ENCODE peak calls at places on chromosomes 3 and 15, in four cellular contexts. M is right lobe of liver, G is stomach, D is spleen. L is an unnamed sample.

GRCh38 chr3:42499478-42499871 is 3.0 kb upstream of the VIPR1 start:
- DNase-seq in M (peak), G (peak), D (no peak), L (peak)

GRCh38 chr15:91142097-91142744 is 42.2 kb downstream of the SV2B start:
- DNase-seq in M (no peak), G (no peak), D (no peak), L (no peak)

GRCh38 chr3:186839874-186840641 is 2.5 kb upstream of the ADIPOQ start:
- DNase-seq in M (no peak), G (no peak), D (no peak), L (no peak)

GRCh38 chr3:141000027-141000663 is 51.0 kb upstream of the SPSB4 start:
- DNase-seq in M (peak), G (peak), D (no peak), L (peak)

GRCh38 chr3:175777495-175777894 is 918.4 kb downstream of the NAALADL2 start:
- DNase-seq in M (no peak), G (no peak), D (no peak), L (no peak)

GRCh38 chr3:81352867-81353266 is 408.6 kb downstream of the GBE1 start:
- DNase-seq in M (peak), G (no peak), D (no peak), L (no peak)

GRCh38 chr15:98425173-98425572 is 223.2 kb upstream of the IGF1R start:
- DNase-seq in M (no peak), G (no peak), D (no peak), L (no peak)

GRCh38 chr3:24197809-24198208 is 252.7 kb downstream of the NR1D2 start:
- DNase-seq in M (no peak), G (no peak), D (no peak), L (no peak)

GRCh38 chr15:100393008-100393407 is 51.2 kb upstream of the ADAMTS17 start:
- DNase-seq in M (no peak), G (no peak), D (no peak), L (no peak)

GRCh38 chr15:29089731-29090616 is 179.6 kb downstream of the NSMCE3 start:
- DNase-seq in M (no peak), G (no peak), D (peak), L (peak)

GRCh38 chr3:175763948-175764347 is 904.8 kb downstream of the NAALADL2 start:
- DNase-seq in M (no peak), G (no peak), D (no peak), L (no peak)

GRCh38 chr3:123766195-123767019 is 117.7 kb downstream of the MYLK start:
- DNase-seq in M (peak), G (no peak), D (no peak), L (no peak)

GRCh38 chr3:44136421-44136820 is 105.3 kb upstream of the TOPAZ1 start:
- DNase-seq in M (no peak), G (no peak), D (no peak), L (no peak)

GRCh38 chr3:119352235-119352634 is 58.1 kb downstream of the ARHGAP31 start:
- DNase-seq in M (no peak), G (no peak), D (no peak), L (no peak)

GRCh38 chr3:102069211-102069662 is 219.9 kb downstream of the NFKBIZ start:
- DNase-seq in M (no peak), G (no peak), D (no peak), L (no peak)

GRCh38 chr3:144692488-144692887 is 720.9 kb downstream of the DIPK2A start:
- DNase-seq in M (no peak), G (no peak), D (no peak), L (no peak)

GRCh38 chr3:99578339-99578970 is 59.9 kb upstream of the COL8A1 start:
- DNase-seq in M (no peak), G (no peak), D (no peak), L (no peak)

GRCh38 chr3:52277972-52278509 is 408 bp downstream of the WDR82 start:
- DNase-seq in M (no peak), G (no peak), D (peak), L (peak)

GRCh38 chr15:69160976-69161877 is 792 bp downstream of the GLCE start:
- DNase-seq in M (peak), G (peak), D (peak), L (peak)

GRCh38 chr15:49815937-49816336 is 195.1 kb downstream of the DTWD1 start:
- DNase-seq in M (no peak), G (no peak), D (no peak), L (no peak)

DNA sequence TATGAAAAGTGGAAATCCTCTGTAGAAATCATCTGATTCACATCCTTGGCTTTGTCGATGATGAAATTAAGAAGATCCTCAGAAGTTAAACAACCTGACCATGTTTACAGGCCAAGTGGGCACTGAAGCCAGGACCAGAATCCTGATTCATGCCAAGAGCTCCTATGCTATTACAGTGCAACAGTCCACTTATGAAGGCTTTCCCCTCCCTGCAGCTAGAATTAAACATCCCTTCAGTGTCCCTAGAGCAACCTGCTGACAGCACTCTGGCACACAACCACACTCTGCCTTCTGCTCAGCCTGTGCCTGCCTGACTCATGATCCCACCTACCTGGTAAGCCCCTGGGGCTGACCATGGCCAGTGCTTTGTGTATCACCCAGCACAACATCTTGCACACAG is 33.8 kb downstream of the TXNRD3 start:
- DNase-seq in M (no peak), G (no peak), D (no peak), L (no peak)
- TF ChIP-seq POLR2A in M (no peak), G (no peak), D (no peak), L (no peak)

GRCh38 chr3:158804441-158804840 is 2.6 kb downstream of the MFSD1 start:
- DNase-seq in M (no peak), G (no peak), D (no peak), L (no peak)

GRCh38 chr3:158801200-158801599 is 654 bp upstream of the MFSD1 start:
- DNase-seq in M (no peak), G (no peak), D (no peak), L (peak)

GRCh38 chr3:158802399-158803023 is 657 bp downstream of the MFSD1 start:
- DNase-seq in M (no peak), G (no peak), D (peak), L (no peak)

GRCh38 chr3:158801696-158802398 is at the start of gene MFSD1:
- DNase-seq in M (peak), G (peak), D (peak), L (peak)
- TF ChIP-seq POLR2A in M (peak), G (peak), D (no peak), L (peak)

GRCh38 chr15:82045179-82045891 is 483 bp downstream of the MEX3B start:
- DNase-seq in M (peak), G (no peak), D (peak), L (peak)
- TF ChIP-seq POLR2A in M (no peak), G (no peak), D (no peak), L (no peak)

GRCh38 chr15:63505842-63506222 is 1.4 kb downstream of the USP3 start:
- DNase-seq in M (no peak), G (no peak), D (no peak), L (no peak)

GRCh38 chr15:63506537-63507035 is 2.2 kb downstream of the USP3 start:
- DNase-seq in M (no peak), G (no peak), D (no peak), L (no peak)

GRCh38 chr15:63503739-63504246 is 600 bp upstream of the USP3 start:
- DNase-seq in M (peak), G (peak), D (peak), L (peak)

GRCh38 chr15:63504247-63504978 is at the start of gene USP3:
- DNase-seq in M (peak), G (peak), D (peak), L (peak)

DNA sequence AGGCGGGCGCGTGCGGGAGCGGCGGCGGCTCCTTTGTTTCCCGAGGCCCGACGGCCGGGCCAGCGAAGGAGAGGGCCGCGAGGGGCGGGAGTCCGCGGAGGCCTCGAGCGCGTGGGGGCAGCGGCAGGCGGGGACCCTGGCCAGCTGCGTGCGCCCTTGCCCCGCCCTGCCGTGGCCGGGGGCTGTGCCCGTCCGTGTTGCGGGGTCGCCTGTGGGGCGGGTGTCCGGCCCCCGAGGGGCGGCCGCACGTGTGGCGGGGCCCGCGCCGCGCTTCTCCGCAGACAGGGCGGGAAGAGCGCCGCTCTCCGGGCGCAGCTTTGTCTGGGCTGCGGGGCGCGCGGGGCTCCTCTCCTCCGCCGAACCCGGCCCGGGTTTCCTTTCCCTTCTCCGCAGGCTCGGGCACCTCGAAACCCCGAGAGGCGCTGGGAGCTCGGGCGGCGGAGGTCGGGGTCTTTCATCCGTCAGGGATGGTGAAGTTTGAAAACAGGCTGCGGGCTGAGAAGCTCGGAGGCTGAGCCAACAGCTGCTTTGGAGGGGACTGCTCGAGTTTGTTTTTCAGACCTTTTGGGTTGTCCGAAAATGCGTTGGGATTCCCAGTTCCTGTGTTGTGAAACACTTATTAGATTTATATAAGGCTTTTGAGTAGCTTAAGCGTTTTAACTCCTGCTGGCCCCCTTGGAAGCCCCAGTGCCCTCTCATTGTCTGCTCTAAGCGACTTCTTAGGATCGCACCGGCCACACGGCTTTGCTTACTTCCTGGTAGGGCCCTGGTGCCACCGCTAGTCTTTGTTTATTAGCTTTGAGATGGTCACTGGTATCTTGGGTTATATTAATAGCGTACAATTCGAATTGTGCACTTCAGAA is 817 bp downstream of the USP3 start:
- DNase-seq in M (peak), G (peak), D (peak), L (peak)
- TF ChIP-seq POLR2A in M (peak), G (no peak), D (no peak), L (no peak)

GRCh38 chr3:13896473-13897154 is 16.7 kb upstream of the WNT7A start:
- DNase-seq in M (peak), G (peak), D (peak), L (peak)

GRCh38 chr3:13894096-13894811 is 14.4 kb upstream of the WNT7A start:
- DNase-seq in M (no peak), G (no peak), D (no peak), L (no peak)

GRCh38 chr3:13894812-13895154 is 14.9 kb upstream of the WNT7A start:
- DNase-seq in M (no peak), G (no peak), D (peak), L (no peak)

GRCh38 chr3:13892304-13892703 is 12.4 kb upstream of the WNT7A start:
- DNase-seq in M (no peak), G (no peak), D (no peak), L (no peak)

GRCh38 chr3:13895155-13896105 is 15.6 kb upstream of the WNT7A start:
- DNase-seq in M (peak), G (peak), D (peak), L (peak)
- TF ChIP-seq POLR2A in M (peak), G (no peak), D (no peak), L (peak)

DNA sequence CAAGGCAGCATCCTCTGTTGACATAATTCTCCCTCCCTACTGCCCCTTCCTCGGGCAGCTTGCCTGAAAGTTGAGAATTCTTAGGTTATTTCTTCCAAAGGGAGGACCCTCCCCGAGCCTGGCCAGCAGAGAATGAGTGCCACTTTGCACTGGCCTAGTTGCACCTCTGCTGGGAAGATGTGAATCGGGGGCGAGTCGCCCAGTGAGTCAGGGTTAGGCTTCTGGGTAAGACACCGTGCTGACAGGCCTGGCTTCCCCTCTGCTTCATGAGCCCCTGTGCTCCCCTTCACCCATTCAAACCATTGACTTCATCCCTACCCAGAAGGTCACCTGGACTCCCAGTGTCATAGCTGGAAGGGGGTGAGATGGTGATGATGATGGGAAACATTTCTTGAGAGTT is 82.3 kb downstream of the AAGAB start:
- DNase-seq in M (no peak), G (no peak), D (no peak), L (peak)
- TF ChIP-seq POLR2A in M (no peak), G (no peak), D (no peak), L (no peak)

GRCh38 chr15:40309344-40309862 is 1.7 kb upstream of the PLCB2 start:
- DNase-seq in M (no peak), G (no peak), D (peak), L (no peak)

GRCh38 chr15:40306371-40306770 is 1.4 kb downstream of the PLCB2 start:
- DNase-seq in M (no peak), G (no peak), D (peak), L (peak)

GRCh38 chr15:40308844-40309189 is 1.1 kb upstream of the PLCB2 start:
- DNase-seq in M (peak), G (no peak), D (peak), L (peak)

GRCh38 chr15:40306908-40307307 is 827 bp downstream of the PLCB2 start:
- DNase-seq in M (no peak), G (no peak), D (peak), L (no peak)

GRCh38 chr15:40307421-40308165 is at the start of gene PLCB2:
- DNase-seq in M (no peak), G (no peak), D (peak), L (peak)
- TF ChIP-seq POLR2A in M (no peak), G (no peak), D (peak), L (no peak)

GRCh38 chr15:89315375-89315929 is 19.2 kb downstream of the POLG start:
- DNase-seq in M (no peak), G (no peak), D (no peak), L (no peak)
- TF ChIP-seq POLR2A in M (no peak), G (no peak), D (no peak), L (no peak)

DNA sequence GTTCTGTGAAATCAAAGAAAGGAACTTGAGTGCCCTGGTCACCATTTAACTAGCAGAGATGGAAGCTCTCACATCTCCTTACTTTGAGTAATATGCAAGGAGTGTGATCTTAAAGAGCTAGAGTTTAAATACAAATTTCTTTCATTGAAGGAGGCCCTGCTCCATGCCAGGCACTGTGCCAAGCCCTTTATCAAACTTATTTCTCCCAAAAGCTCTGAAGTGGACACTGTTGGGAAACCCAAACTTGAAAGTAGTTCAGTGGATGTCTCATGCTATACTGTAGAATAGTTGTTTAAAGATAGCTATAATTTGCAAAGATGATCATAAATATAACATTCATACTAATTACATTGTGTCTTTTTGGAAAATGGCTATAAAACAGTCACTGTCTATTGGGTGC is 17.1 kb downstream of the GALNT15 start:
- DNase-seq in M (no peak), G (no peak), D (no peak), L (no peak)
- TF ChIP-seq POLR2A in M (no peak), G (no peak), D (no peak), L (no peak)

L was measured in sigmoid colon.